ENCODE peak calls at places on chromosome 2, in nine cellular contexts. H is vagina, V is fibroblast of the conjunctiva, M is left cardiac atrium, A is HuH-7, K is IMR-90, F is cardiac muscle cell, G is neuronal stem cell, W is amniotic stem cell. S is an unnamed sample.

GRCh38 chr2:53268086-53268485 is 499.5 kb upstream of the CHAC2 start:
- DNase-seq in H (no peak), K (no peak), W (no peak), M (no peak), A (no peak), F (no peak), V (no peak), G (no peak), S (no peak)

GRCh38 chr2:70767699-70768584 is at the start of gene ADD2:
- DNase-seq in V (no peak), W (no peak), K (peak), G (peak), A (peak), F (peak), H (no peak), M (peak), S (peak)

GRCh38 chr2:16394072-16394985 is 271.3 kb downstream of the CYRIA start:
- DNase-seq in V (no peak), G (no peak), F (peak), K (no peak), M (no peak), A (peak), H (no peak), W (no peak), S (no peak)

GRCh38 chr2:113846439-113846838 is 43.5 kb upstream of the ACTR3 start:
- DNase-seq in F (no peak), M (no peak), W (no peak), K (no peak), H (no peak), V (no peak), G (no peak), A (no peak), S (no peak)

GRCh38 chr2:188986839-188987238 is 12.7 kb downstream of the COL3A1 start:
- DNase-seq in K (peak), H (no peak), F (no peak), W (no peak), M (no peak), A (no peak), G (no peak), V (no peak), S (no peak)

GRCh38 chr2:241315879-241316700 is at the start of gene SEPTIN2:
- DNase-seq in A (no peak), G (no peak), W (peak), V (peak), F (no peak), H (no peak), M (peak), K (peak), S (no peak)

GRCh38 chr2:42931147-42931817 is 138.9 kb upstream of the HAAO start:
- DNase-seq in H (no peak), K (no peak), F (peak), W (no peak), G (no peak), M (peak), V (no peak), A (peak), S (peak)

GRCh38 chr2:70767094-70767698 is 804 bp downstream of the ADD2 start:
- DNase-seq in G (no peak), H (no peak), K (no peak), F (peak), M (no peak), V (no peak), W (no peak), A (no peak), S (peak)

GRCh38 chr2:236678307-236678975 is 108.8 kb downstream of the ACKR3 start:
- DNase-seq in M (no peak), A (no peak), F (no peak), V (no peak), H (no peak), G (no peak), K (no peak), W (no peak), S (peak)

GRCh38 chr2:237208373-237209045 is 122.8 kb downstream of the COPS8 start:
- DNase-seq in A (no peak), V (no peak), K (peak), G (no peak), H (no peak), M (no peak), W (peak), F (no peak), S (no peak)

GRCh38 chr2:239803102-239803763 is 221.9 kb downstream of the NDUFA10 start:
- DNase-seq in M (no peak), K (no peak), F (no peak), V (no peak), A (no peak), G (no peak), W (no peak), H (peak), S (peak)

GRCh38 chr2:193988784-193989183 is 1668.2 kb upstream of the SLC39A10 start:
- DNase-seq in G (no peak), A (no peak), V (no peak), K (no peak), M (no peak), F (no peak), H (no peak), W (no peak), S (no peak)

GRCh38 chr2:43802135-43802534 is 28.3 kb downstream of the DYNC2LI1 start:
- DNase-seq in G (no peak), F (no peak), W (no peak), A (no peak), M (no peak), V (no peak), K (no peak), H (no peak), S (no peak)

GRCh38 chr2:74504591-74504990 is 2.9 kb downstream of the PCGF1 start:
- DNase-seq in M (no peak), F (no peak), K (no peak), H (no peak), W (no peak), V (no peak), G (no peak), A (no peak), S (no peak)

S was measured in H9.